ENCODE peak calls at places on chromosome 22, in seven cellular contexts. P, M, K, A, D, V and S are unnamed samples.

GRCh38 chr22:41274856-41275255 is 11.1 kb downstream of the RANGAP1 start:
- DNase-seq in P (no peak), M (no peak), K (no peak), A (no peak), D (no peak), V (no peak), S (no peak)

GRCh38 chr22:17795143-17795542 is 20.9 kb upstream of the BID start:
- DNase-seq in P (no peak), M (no peak), K (no peak), A (no peak), D (no peak), V (no peak), S (no peak)

GRCh38 chr22:47963660-47964059 is 1201.2 kb downstream of the TBC1D22A start:
- DNase-seq in P (no peak), M (no peak), K (no peak), A (no peak), D (no peak), V (no peak), S (no peak)

GRCh38 chr22:49600891-49601431 is 226.7 kb downstream of the BRD1 start:
- DNase-seq in P (peak), M (peak), K (no peak), A (no peak), D (peak), V (no peak), S (no peak)

GRCh38 chr22:36724836-36725235 is 21.3 kb upstream of the CACNG2 start:
- DNase-seq in P (no peak), M (no peak), K (no peak), A (no peak), D (no peak), V (no peak), S (no peak)

GRCh38 chr22:23242473-23243001 is 62.2 kb downstream of the BCR start:
- DNase-seq in P (no peak), M (no peak), K (no peak), A (no peak), D (no peak), V (no peak), S (no peak)

GRCh38 chr22:49754674-49755590 is 72.7 kb downstream of the BRD1 start:
- DNase-seq in P (peak), M (no peak), K (no peak), A (no peak), D (no peak), V (no peak), S (no peak)

GRCh38 chr22:20400606-20401375 is 6.8 kb downstream of the ZNF74 start:
- DNase-seq in P (peak), M (no peak), K (no peak), A (no peak), D (no peak), V (no peak), S (no peak)

GRCh38 chr22:48874956-48875355 is 952.7 kb downstream of the BRD1 start:
- DNase-seq in P (peak), M (no peak), K (no peak), A (no peak), D (no peak), V (no peak), S (no peak)

GRCh38 chr22:29029202-29030000 is 32.2 kb downstream of the C22orf31 start:
- DNase-seq in P (no peak), M (no peak), K (no peak), A (no peak), D (no peak), V (no peak), S (no peak)

GRCh38 chr22:30902496-30903357 is 65.8 kb downstream of the MORC2 start:
- DNase-seq in P (no peak), M (no peak), K (no peak), A (no peak), D (no peak), V (no peak), S (peak)